ENCODE peak calls at places on chromosome 14, in ten cellular contexts. C is mucosa of descending colon; M is memory B cell; L is posterior vena cava; V is glutamatergic neuron; X is right cardiac atrium; A is Daoy; W is stimulated activated CD4-positive, alpha-beta T cell treated with anti-CD3 and anti-CD28 coated beads, Interleukin-12 subunit alpha, Interleukin-12 subunit beta, amount 100 ng/mL, for 4 hours; R is BE2C; B is amniotic stem cell. D is an unnamed sample.

GRCh38 chr14:31992051-31992450 is 85.1 kb upstream of the ARHGAP5 start:
- DNase-seq in W (no peak), L (no peak), C (no peak), X (no peak), B (no peak), R (no peak), M (no peak), V (no peak), A (peak), D (no peak)

GRCh38 chr14:89479802-89480201 is 62.8 kb upstream of the FOXN3 start:
- DNase-seq in W (no peak), R (no peak), A (no peak), X (no peak), B (no peak), L (no peak), C (no peak), V (no peak), M (no peak), D (no peak)

GRCh38 chr14:56650977-56651376 is 71.4 kb downstream of the TMEM260 start:
- DNase-seq in W (no peak), A (no peak), V (no peak), M (no peak), B (no peak), C (no peak), R (no peak), X (no peak), L (no peak), D (no peak)

GRCh38 chr14:72178517-72178916 is 246.3 kb downstream of the RGS6 start:
- DNase-seq in M (no peak), R (no peak), C (no peak), X (no peak), W (no peak), A (no peak), B (no peak), V (no peak), L (no peak), D (no peak)

GRCh38 chr14:88950069-88950468 is 125.6 kb downstream of the TTC8 start:
- DNase-seq in C (no peak), V (no peak), A (no peak), W (no peak), R (no peak), X (no peak), L (no peak), B (no peak), M (no peak), D (no peak)

GRCh38 chr14:93059917-93060545 is 55.7 kb downstream of the ITPK1 start:
- DNase-seq in V (no peak), A (no peak), R (no peak), W (no peak), L (no peak), B (no peak), M (no peak), X (no peak), C (no peak), D (no peak)

GRCh38 chr14:61466905-61467280 is 145.5 kb downstream of the PRKCH start:
- DNase-seq in L (no peak), C (no peak), V (no peak), R (no peak), M (no peak), W (no peak), A (no peak), B (no peak), X (no peak), D (no peak)

GRCh38 chr14:38629412-38629811 is 373.5 kb upstream of the CLEC14A start:
- DNase-seq in M (no peak), L (no peak), W (no peak), A (no peak), V (no peak), R (no peak), X (no peak), B (no peak), C (no peak), D (no peak)

GRCh38 chr14:99024926-99025325 is 247.1 kb downstream of the BCL11B start:
- DNase-seq in B (no peak), L (no peak), A (no peak), X (no peak), R (no peak), V (no peak), C (no peak), W (no peak), M (no peak), D (no peak)

GRCh38 chr14:31172084-31172483 is 35.5 kb downstream of the HECTD1 start:
- DNase-seq in R (no peak), C (no peak), M (no peak), X (no peak), A (no peak), B (no peak), V (no peak), L (no peak), W (no peak), D (no peak)

GRCh38 chr14:104248203-104249055 is 110.0 kb downstream of the KIF26A start:
- DNase-seq in B (no peak), C (no peak), V (no peak), L (peak), X (no peak), W (no peak), M (no peak), R (peak), A (no peak), D (no peak)

D was measured in stimulated activated naive B cell treated with anti-CD40 and anti-IgM and Interleukin-4, amounts not matched to agents 10 μg/mL and 1 μg/mL and 100 μg/mL, for 72 hours.